ENCODE peak calls at places on chromosomes 6 and 20, in six cellular contexts. F is HepG2, B is H1, G is GM12878, S is GM12892, M is K562. X is an unnamed sample.

GRCh38 chr6:41724638-41725501 is 10.5 kb downstream of the TFEB start:
- DNase-seq in M (no peak), F (no peak), S (no peak), G (no peak), B (no peak), X (no peak)

GRCh38 chr20:822651-823325 is 10.7 kb upstream of the FAM110A start:
- DNase-seq in M (no peak), B (no peak), F (no peak), S (no peak), G (no peak), X (no peak)

GRCh38 chr6:28586273-28586672 is 60.6 kb downstream of the GPX5 start:
- DNase-seq in G (no peak), M (no peak), B (no peak), F (peak), S (no peak), X (no peak)

GRCh38 chr20:41050361-41051019 is 21.9 kb downstream of the TOP1 start:
- DNase-seq in B (no peak), F (no peak), G (no peak), S (no peak), M (peak), X (no peak)

GRCh38 chr6:37867756-37868446 is 48.4 kb downstream of the ZFAND3 start:
- DNase-seq in M (no peak), G (no peak), B (no peak), F (no peak), S (no peak), X (no peak)

GRCh38 chr6:33860706-33861474 is 57.1 kb upstream of the MLN start:
- DNase-seq in B (no peak), S (no peak), F (no peak), M (no peak), G (no peak), X (no peak)

GRCh38 chr6:31784270-31784925 is 7.3 kb upstream of the VWA7 start:
- DNase-seq in F (no peak), B (no peak), G (no peak), M (no peak), S (peak), X (no peak)

GRCh38 chr20:11222243-11222642 is 548.4 kb upstream of the JAG1 start:
- DNase-seq in M (no peak), S (no peak), F (no peak), B (no peak), G (no peak), X (no peak)

GRCh38 chr6:162728177-162728571 is 400 bp downstream of the PACRG start:
- DNase-seq in S (no peak), G (no peak), B (no peak), M (no peak), F (no peak), X (no peak)

GRCh38 chr6:79943133-79943532 is 4.2 kb downstream of the ELOVL4 start:
- DNase-seq in S (no peak), M (no peak), B (no peak), F (no peak), G (no peak), X (no peak)

GRCh38 chr6:21953831-21954801 is 342.7 kb downstream of the PRL start:
- DNase-seq in G (no peak), S (no peak), M (peak), B (no peak), F (peak), X (no peak)

GRCh38 chr6:138545621-138545980 is 46.3 kb upstream of the NHSL1 start:
- DNase-seq in M (no peak), G (no peak), B (no peak), S (no peak), F (no peak), X (no peak)

GRCh38 chr6:93407186-93407585 is 12.2 kb downstream of the EPHA7 start:
- DNase-seq in S (no peak), G (no peak), F (no peak), M (no peak), B (no peak), X (no peak)
- TF ChIP-seq POLR2A in S (no peak), G (no peak), F (no peak), M (no peak), B (no peak), X (no peak)

DNA sequence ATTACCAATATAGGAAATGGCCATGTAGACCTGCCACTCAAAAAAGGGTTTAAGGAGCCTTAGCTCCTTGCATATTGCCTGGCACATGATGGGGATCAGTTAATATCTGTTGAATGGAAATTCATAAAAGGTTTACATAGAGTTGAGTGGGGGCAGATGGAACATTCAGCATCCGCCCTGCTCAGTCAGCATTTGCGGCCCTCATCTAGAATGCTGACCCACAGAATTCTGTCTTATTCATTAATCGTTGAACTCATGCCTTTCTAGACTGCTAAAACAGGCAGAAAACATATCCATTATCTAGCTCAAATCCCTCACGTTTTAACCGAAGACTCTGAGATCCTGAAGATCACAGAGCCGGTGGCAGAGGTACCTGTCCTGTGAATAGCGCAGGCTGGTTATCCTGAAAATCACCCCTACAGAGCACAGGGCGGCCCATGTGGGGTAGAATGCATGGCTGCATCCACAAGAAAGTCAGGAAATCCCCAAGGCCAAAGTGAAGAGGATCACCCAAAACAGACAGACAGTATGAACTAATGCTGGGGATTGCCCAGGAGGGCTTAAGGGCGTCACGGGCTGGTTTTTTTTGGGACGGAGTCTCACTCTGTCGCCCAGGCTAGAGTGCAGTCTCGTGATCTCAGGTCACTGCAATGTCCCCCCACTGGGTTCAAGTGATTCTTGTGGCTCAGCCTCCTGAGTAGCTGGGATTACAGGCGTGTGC is 59.9 kb downstream of the CNBD2 start:
- DNase-seq in G (no peak), B (no peak), S (no peak), F (no peak), M (no peak), X (no peak)
- TF ChIP-seq TAF1 in G (no peak), B (no peak), S (no peak), F (no peak), M (no peak), X (no peak)

GRCh38 chr6:147201885-147202515 is 2.2 kb upstream of the STXBP5 start:
- DNase-seq in B (no peak), M (peak), F (peak), S (no peak), G (no peak), X (no peak)

GRCh38 chr6:147202516-147203310 is 1.5 kb upstream of the STXBP5 start:
- DNase-seq in S (peak), F (peak), B (peak), G (peak), M (peak), X (peak)

GRCh38 chr6:147204843-147205311 is 660 bp downstream of the STXBP5 start:
- DNase-seq in F (no peak), G (no peak), B (no peak), S (no peak), M (no peak), X (no peak)

GRCh38 chr6:147204060-147204785 is at the start of gene STXBP5:
- DNase-seq in B (no peak), M (peak), G (no peak), S (no peak), F (peak), X (peak)

GRCh38 chr6:147203311-147204059 is 732 bp upstream of the STXBP5 start:
- DNase-seq in G (peak), M (peak), S (peak), F (peak), B (no peak), X (peak)
- TF ChIP-seq POLR2A in G (peak), M (no peak), S (peak), F (peak), B (peak), X (no peak)

DNA sequence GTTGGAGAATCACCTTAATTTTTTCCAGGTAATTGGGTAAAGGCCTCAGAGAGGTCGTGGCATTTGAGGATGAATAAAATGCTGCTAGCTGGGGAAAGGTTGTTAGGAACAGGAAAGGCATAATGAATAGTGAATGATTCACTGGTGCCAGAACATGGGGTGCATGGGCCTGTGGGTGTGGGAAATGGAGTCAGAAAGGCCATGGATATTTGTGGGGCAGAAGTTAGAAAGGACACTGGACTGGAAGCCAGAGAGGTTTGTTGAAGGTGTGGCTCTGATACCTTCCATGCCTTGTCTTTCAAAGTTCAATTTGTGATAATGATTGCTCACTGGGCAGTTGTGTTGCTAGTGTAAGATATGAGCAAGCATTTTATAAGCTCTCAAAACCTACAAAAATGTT is 32.7 kb downstream of the LRRC1 start:
- DNase-seq in F (no peak), S (no peak), M (no peak), G (no peak), B (no peak), X (no peak)
- TF ChIP-seq TAF1 in F (no peak), S (no peak), M (no peak), G (no peak), B (no peak), X (no peak)

DNA sequence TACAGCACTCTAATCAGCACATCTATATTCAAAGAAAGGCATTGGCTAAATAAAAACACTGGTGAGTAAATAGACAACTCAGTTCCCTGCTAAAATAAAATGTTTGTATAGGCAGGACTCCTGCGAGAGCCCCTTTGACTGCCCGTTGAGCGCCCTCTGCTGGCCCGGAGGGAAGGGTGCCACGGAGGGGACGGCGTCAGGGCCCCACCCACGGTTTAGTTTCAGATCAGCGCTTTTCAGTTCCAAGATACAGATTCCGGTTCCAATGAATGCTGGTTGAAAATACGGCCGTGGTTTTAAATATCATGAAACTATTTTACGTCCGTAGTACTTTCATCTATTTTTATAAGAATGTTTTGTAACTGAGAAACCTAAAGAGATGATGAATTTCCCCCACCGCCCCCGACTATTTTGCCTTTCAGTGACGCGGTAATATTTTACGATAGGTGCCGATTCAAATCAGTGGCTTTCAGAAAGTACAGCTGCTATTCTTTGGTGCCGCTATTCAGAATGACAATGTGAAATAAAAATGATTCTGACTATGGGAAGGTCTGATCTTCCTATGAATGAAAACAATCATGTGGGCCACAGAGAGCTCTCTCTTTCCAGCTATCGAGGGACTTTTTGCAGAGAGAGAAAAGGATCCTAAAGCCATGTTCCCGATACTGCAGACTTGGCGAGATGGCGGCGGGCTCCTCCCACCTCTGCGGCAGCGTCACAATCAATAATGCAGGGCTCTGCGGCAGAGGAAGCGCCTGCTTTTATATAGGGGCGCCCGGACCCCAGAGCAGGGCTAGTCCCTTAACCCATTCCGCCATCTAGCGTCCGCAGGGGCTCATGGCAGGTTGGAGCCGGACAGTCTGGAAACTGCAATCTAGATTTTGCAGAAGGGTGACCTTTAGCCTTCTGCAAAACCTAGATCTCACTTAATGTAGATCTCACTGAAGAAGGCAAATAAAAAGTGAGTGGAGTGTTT is 10.6 kb upstream of the CCN6 start:
- DNase-seq in M (peak), B (peak), S (peak), F (peak), G (peak), X (peak)
- TF ChIP-seq POLR2A in M (no peak), B (peak), S (no peak), F (no peak), G (peak), X (peak)

X was measured in GM12891.